ENCODE peak calls at places on chromosome 17, in seven cellular contexts. One of them, this sample, is unnamed.

GRCh38 chr17:8122391-8122922 is 1.4 kb downstream of the HES7 start:
- DNase-seq in PC-9: no peak
- DNase-seq in mammary epithelial cell: peak; percentile 53
- DNase-seq in prostate gland: no peak
- DNase-seq in heart left ventricle: no peak
- DNase-seq in H9: peak; percentile 75
- DNase-seq in lung: no peak
- DNase-seq in this sample: no peak

GRCh38 chr17:53721101-53721500 is 101.6 kb upstream of the KIF2B start:
- DNase-seq in PC-9: no peak
- DNase-seq in mammary epithelial cell: no peak
- DNase-seq in H9: no peak
- DNase-seq in prostate gland: no peak
- DNase-seq in heart left ventricle: no peak
- DNase-seq in lung: no peak
- DNase-seq in this sample: no peak

GRCh38 chr17:79927688-79928501 is 88.7 kb upstream of the CBX4 start:
- DNase-seq in PC-9: no peak
- DNase-seq in H9: no peak
- DNase-seq in heart left ventricle: no peak
- DNase-seq in prostate gland: no peak
- DNase-seq in lung: no peak
- DNase-seq in mammary epithelial cell: no peak
- DNase-seq in this sample: no peak

GRCh38 chr17:57986841-57987581 is 1.0 kb downstream of the VEZF1 start:
- DNase-seq in PC-9: no peak
- DNase-seq in mammary epithelial cell: peak; percentile 67
- DNase-seq in lung: peak; percentile 43
- DNase-seq in H9: no peak
- DNase-seq in prostate gland: peak; percentile 37
- DNase-seq in heart left ventricle: peak; percentile 53
- DNase-seq in this sample: no peak

GRCh38 chr17:83076930-83077329 is 2.5 kb upstream of the METRNL start:
- DNase-seq in H9: no peak
- DNase-seq in PC-9: peak; percentile 50
- DNase-seq in prostate gland: no peak
- DNase-seq in lung: no peak
- DNase-seq in heart left ventricle: no peak
- DNase-seq in mammary epithelial cell: no peak
- DNase-seq in this sample: no peak

GRCh38 chr17:9330903-9331272 is 244.7 kb downstream of the STX8 start:
- DNase-seq in heart left ventricle: no peak
- DNase-seq in mammary epithelial cell: no peak
- DNase-seq in prostate gland: no peak
- DNase-seq in PC-9: no peak
- DNase-seq in H9: no peak
- DNase-seq in lung: no peak
- DNase-seq in this sample: no peak

GRCh38 chr17:11144358-11145233 is 96.4 kb upstream of the SHISA6 start:
- DNase-seq in H9: peak; percentile 65
- DNase-seq in lung: peak; percentile 33
- DNase-seq in heart left ventricle: no peak
- DNase-seq in mammary epithelial cell: peak; percentile 8
- DNase-seq in PC-9: peak; percentile 14
- DNase-seq in prostate gland: peak; percentile 52
- DNase-seq in this sample: peak; percentile 17

GRCh38 chr17:79960788-79961522 is 74.7 kb downstream of the TBC1D16 start:
- DNase-seq in PC-9: no peak
- DNase-seq in lung: no peak
- DNase-seq in mammary epithelial cell: peak; percentile 23
- DNase-seq in heart left ventricle: no peak
- DNase-seq in H9: no peak
- DNase-seq in prostate gland: no peak
- DNase-seq in this sample: no peak

GRCh38 chr17:30379303-30380105 is 777 bp downstream of the CPD start:
- DNase-seq in PC-9: no peak
- DNase-seq in H9: peak; percentile 52
- DNase-seq in prostate gland: peak; percentile 20
- DNase-seq in lung: no peak
- DNase-seq in mammary epithelial cell: no peak
- DNase-seq in heart left ventricle: peak; percentile 29
- DNase-seq in this sample: no peak

GRCh38 chr17:1399366-1399678 is 700 bp downstream of the YWHAE start:
- DNase-seq in prostate gland: no peak
- DNase-seq in mammary epithelial cell: no peak
- DNase-seq in heart left ventricle: peak; percentile 72
- DNase-seq in PC-9: no peak
- DNase-seq in lung: no peak
- DNase-seq in H9: no peak
- DNase-seq in this sample: no peak

GRCh38 chr17:8887834-8888703 is 20.6 kb upstream of the PIK3R6 start:
- DNase-seq in H9: peak; percentile 97
- DNase-seq in mammary epithelial cell: no peak
- DNase-seq in PC-9: peak; percentile 58
- DNase-seq in lung: no peak
- DNase-seq in heart left ventricle: peak; percentile 54
- DNase-seq in prostate gland: no peak
- DNase-seq in this sample: no peak

GRCh38 chr17:81429813-81430510 is 34.7 kb downstream of the BAHCC1 start:
- DNase-seq in PC-9: no peak
- DNase-seq in mammary epithelial cell: no peak
- DNase-seq in H9: no peak
- DNase-seq in lung: no peak
- DNase-seq in heart left ventricle: no peak
- DNase-seq in prostate gland: no peak
- DNase-seq in this sample: no peak

GRCh38 chr17:15351925-15352324 is 10.5 kb upstream of the TEKT3 start:
- DNase-seq in lung: no peak
- DNase-seq in mammary epithelial cell: peak; percentile 83
- DNase-seq in PC-9: no peak
- DNase-seq in heart left ventricle: no peak
- DNase-seq in H9: no peak
- DNase-seq in prostate gland: no peak
- DNase-seq in this sample: peak; percentile 80

GRCh38 chr17:49715221-49715620 is 7.5 kb upstream of the SLC35B1 start:
- DNase-seq in lung: no peak
- DNase-seq in H9: no peak
- DNase-seq in PC-9: no peak
- DNase-seq in prostate gland: no peak
- DNase-seq in heart left ventricle: no peak
- DNase-seq in mammary epithelial cell: no peak
- DNase-seq in this sample: no peak

GRCh38 chr17:78849026-78849425 is 8.4 kb upstream of the USP36 start:
- DNase-seq in lung: no peak
- DNase-seq in mammary epithelial cell: no peak
- DNase-seq in H9: no peak
- DNase-seq in PC-9: no peak
- DNase-seq in heart left ventricle: no peak
- DNase-seq in prostate gland: no peak
- DNase-seq in this sample: no peak

GRCh38 chr17:3804503-3804931 is 3.5 kb upstream of the ITGAE start:
- DNase-seq in mammary epithelial cell: no peak
- DNase-seq in lung: no peak
- DNase-seq in prostate gland: no peak
- DNase-seq in PC-9: no peak
- DNase-seq in H9: no peak
- DNase-seq in heart left ventricle: no peak
- DNase-seq in this sample: no peak

GRCh38 chr17:82929676-82930042 is 89.8 kb upstream of the ZNF750 start:
- DNase-seq in lung: no peak
- DNase-seq in heart left ventricle: peak; percentile 13
- DNase-seq in PC-9: no peak
- DNase-seq in prostate gland: no peak
- DNase-seq in mammary epithelial cell: no peak
- DNase-seq in H9: no peak
- DNase-seq in this sample: no peak

GRCh38 chr17:74748529-74749261 is at the start of gene NHERF1:
- DNase-seq in H9: no peak
- DNase-seq in heart left ventricle: peak; percentile 95
- DNase-seq in mammary epithelial cell: peak; percentile 93
- DNase-seq in prostate gland: peak; percentile 96
- DNase-seq in lung: peak; percentile 93
- DNase-seq in PC-9: peak; percentile 30
- DNase-seq in this sample: peak; percentile 96
- TF ChIP-seq CTCF in H9: peak; percentile 44
- TF ChIP-seq CTCF in heart left ventricle: no peak
- TF ChIP-seq CTCF in mammary epithelial cell: no peak
- TF ChIP-seq CTCF in prostate gland: no peak
- TF ChIP-seq CTCF in lung: no peak
- TF ChIP-seq CTCF in PC-9: peak; percentile 29
- TF ChIP-seq CTCF in this sample: peak; percentile 0

GRCh38 chr17:77178586-77178985 is 37.8 kb downstream of the SEC14L1 start:
- DNase-seq in PC-9: no peak
- DNase-seq in mammary epithelial cell: no peak
- DNase-seq in heart left ventricle: no peak
- DNase-seq in prostate gland: peak; percentile 33
- DNase-seq in H9: no peak
- DNase-seq in lung: no peak
- DNase-seq in this sample: no peak

GRCh38 chr17:77178050-77178449 is 37.3 kb downstream of the SEC14L1 start:
- DNase-seq in H9: no peak
- DNase-seq in PC-9: no peak
- DNase-seq in lung: no peak
- DNase-seq in heart left ventricle: no peak
- DNase-seq in mammary epithelial cell: no peak
- DNase-seq in prostate gland: no peak
- DNase-seq in this sample: no peak

GRCh38 chr17:77173104-77173503 is 32.3 kb downstream of the SEC14L1 start:
- DNase-seq in H9: no peak
- DNase-seq in prostate gland: no peak
- DNase-seq in mammary epithelial cell: no peak
- DNase-seq in PC-9: no peak
- DNase-seq in heart left ventricle: no peak
- DNase-seq in lung: no peak
- DNase-seq in this sample: no peak

GRCh38 chr17:77177002-77177401 is 36.2 kb downstream of the SEC14L1 start:
- DNase-seq in prostate gland: no peak
- DNase-seq in lung: no peak
- DNase-seq in PC-9: no peak
- DNase-seq in mammary epithelial cell: no peak
- DNase-seq in heart left ventricle: no peak
- DNase-seq in H9: no peak
- DNase-seq in this sample: no peak

DNA sequence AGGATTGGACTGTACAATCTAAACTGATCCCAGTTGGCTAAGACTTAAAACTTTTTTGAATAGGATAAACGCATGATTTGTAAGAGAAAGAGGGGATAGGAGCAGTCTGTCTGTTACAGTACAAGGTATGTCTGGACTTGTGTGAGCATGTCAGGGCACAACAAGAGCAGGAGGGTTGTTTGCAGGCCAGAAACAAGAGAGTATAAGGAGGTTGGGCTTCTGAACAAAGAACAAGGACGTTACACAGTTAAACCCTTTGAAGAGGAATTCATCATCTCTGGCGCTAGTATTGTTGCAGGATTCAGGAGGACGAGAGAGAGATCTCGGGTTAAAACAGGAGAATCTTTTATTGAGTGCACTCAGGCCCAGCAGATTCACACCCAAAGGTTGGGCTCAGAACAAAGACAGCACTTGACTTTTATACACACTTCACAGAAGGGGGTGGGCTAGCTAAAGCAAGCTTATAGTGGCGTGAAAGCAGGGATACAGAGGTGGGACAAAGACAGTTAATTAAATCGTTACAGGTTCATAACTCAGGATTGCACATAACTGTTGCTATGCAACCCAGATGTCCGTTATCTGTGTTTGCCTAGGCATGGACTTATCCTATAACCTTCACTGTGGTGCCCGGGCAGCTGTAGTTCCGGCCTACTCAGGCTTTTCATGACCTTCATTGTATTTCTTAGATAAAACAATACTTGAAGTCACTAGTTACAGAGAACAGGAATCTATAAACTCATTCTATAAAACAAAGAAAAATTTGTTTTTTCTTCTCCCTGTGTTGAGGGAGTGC is 34.4 kb downstream of the SEC14L1 start:
- DNase-seq in heart left ventricle: no peak
- DNase-seq in H9: no peak
- DNase-seq in lung: no peak
- DNase-seq in PC-9: no peak
- DNase-seq in mammary epithelial cell: peak; percentile 36
- DNase-seq in prostate gland: no peak
- DNase-seq in this sample: no peak
- H3K27ac ChIP-seq in heart left ventricle: no peak overlapping the region
- H3K27ac ChIP-seq in H9: no peak overlapping the region
- H3K27ac ChIP-seq in lung: peak overlapping the region; percentile 45
- H3K27ac ChIP-seq in PC-9: no peak overlapping the region
- H3K27ac ChIP-seq in mammary epithelial cell: no peak overlapping the region
- H3K27ac ChIP-seq in prostate gland: peak overlapping the region; percentile 69
- H3K27ac ChIP-seq in this sample: no peak overlapping the region

DNA sequence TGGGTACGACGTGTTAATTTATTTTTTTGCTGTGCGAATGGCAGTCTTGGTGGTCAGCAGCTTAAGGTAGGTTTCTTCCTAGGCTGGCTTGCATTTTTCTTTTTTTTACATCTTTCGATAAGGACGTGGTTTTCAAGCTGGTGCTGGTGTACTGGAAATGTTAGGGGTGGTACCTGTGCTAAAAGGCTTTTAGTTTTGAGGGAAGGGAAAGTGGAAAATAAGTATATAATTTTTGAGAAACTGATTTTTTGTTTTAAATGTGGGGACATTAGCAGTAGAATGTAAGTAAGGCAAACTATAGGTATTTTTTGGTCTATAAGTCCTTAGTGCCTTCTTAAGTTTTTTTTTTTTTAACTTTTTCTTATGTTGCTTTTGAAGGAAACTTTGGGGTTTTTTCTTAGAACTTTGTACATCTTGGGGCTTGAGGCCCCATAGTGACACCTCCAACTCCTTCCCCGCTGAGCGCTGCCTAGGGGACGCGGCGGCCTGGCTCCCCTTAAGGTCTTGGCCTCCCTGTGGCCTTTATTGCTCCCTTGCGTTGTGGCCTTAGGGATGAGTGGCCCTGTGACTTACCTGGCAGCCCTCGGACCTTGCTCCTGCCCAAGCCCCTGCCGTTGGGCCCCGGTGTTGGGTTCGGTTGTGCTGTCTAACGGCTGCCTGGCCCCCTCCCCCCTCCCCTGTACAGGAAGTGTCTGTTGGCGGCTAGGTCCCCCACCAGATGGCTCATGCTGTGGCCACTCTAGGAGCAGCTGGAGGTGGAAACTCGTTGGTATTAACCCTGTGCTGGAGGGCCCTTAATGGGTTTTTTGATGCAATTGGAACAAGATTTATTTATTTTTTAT is 88.0 kb upstream of the RPRML start:
- DNase-seq in mammary epithelial cell: peak; percentile 82
- DNase-seq in prostate gland: peak; percentile 71
- DNase-seq in lung: peak; percentile 76
- DNase-seq in heart left ventricle: peak; percentile 81
- DNase-seq in PC-9: peak; percentile 69
- DNase-seq in H9: peak; percentile 94
- DNase-seq in this sample: peak; percentile 95
- TF ChIP-seq CTCF in mammary epithelial cell: peak; percentile 17
- TF ChIP-seq CTCF in prostate gland: no peak
- TF ChIP-seq CTCF in lung: no peak
- TF ChIP-seq CTCF in heart left ventricle: peak; percentile 38
- TF ChIP-seq CTCF in PC-9: no peak
- TF ChIP-seq CTCF in H9: peak; percentile 16
- TF ChIP-seq CTCF in this sample: no peak

GRCh38 chr17:28860363-28860808 is 5.6 kb downstream of the ERAL1 start:
- DNase-seq in H9: no peak
- DNase-seq in lung: no peak
- DNase-seq in heart left ventricle: no peak
- DNase-seq in mammary epithelial cell: no peak
- DNase-seq in prostate gland: no peak
- DNase-seq in PC-9: no peak
- DNase-seq in this sample: no peak
- H3K27ac ChIP-seq in H9: no peak overlapping the region
- H3K27ac ChIP-seq in lung: no peak overlapping the region
- H3K27ac ChIP-seq in heart left ventricle: no peak overlapping the region
- H3K27ac ChIP-seq in mammary epithelial cell: no peak overlapping the region
- H3K27ac ChIP-seq in prostate gland: no peak overlapping the region
- H3K27ac ChIP-seq in PC-9: no peak overlapping the region
- H3K27ac ChIP-seq in this sample: peak overlapping the region; percentile 29